ENCODE peak calls at places on chromosomes 1 and 21, in nine cellular contexts. I, P, Y, V, G, D, J, N and E are unnamed samples.

GRCh38 chr1:208239518-208240381 is 4.4 kb downstream of the PLXNA2 start:
- DNase-seq in Y (no peak), N (no peak), D (no peak), V (no peak), I (no peak), G (no peak), J (no peak), P (peak), E (no peak)

GRCh38 chr1:64920936-64921589 is 45.3 kb downstream of the JAK1 start:
- DNase-seq in N (no peak), V (no peak), P (peak), J (no peak), I (no peak), Y (no peak), D (peak), G (no peak), E (no peak)

GRCh38 chr21:32717851-32718316 is 9.9 kb downstream of the SYNJ1 start:
- DNase-seq in G (no peak), D (no peak), V (no peak), P (peak), N (no peak), I (peak), J (peak), Y (no peak), E (no peak)

GRCh38 chr1:161486806-161487482 is 18.3 kb upstream of the FCGR2A start:
- DNase-seq in Y (no peak), V (peak), P (peak), I (peak), J (peak), N (no peak), G (no peak), D (peak), E (no peak)

GRCh38 chr1:168441745-168442144 is 102.1 kb downstream of the XCL2 start:
- DNase-seq in I (no peak), Y (no peak), J (no peak), P (peak), G (no peak), V (no peak), D (no peak), N (no peak), E (no peak)

GRCh38 chr1:17192394-17193221 is 12.3 kb upstream of the PADI1 start:
- DNase-seq in N (no peak), J (no peak), Y (peak), I (peak), D (no peak), P (peak), V (no peak), G (no peak), E (no peak)

GRCh38 chr1:162663086-162663485 is 30.8 kb downstream of the DDR2 start:
- DNase-seq in D (peak), P (no peak), G (no peak), J (no peak), I (no peak), Y (no peak), V (no peak), N (no peak), E (no peak)

GRCh38 chr1:217343907-217344306 is 287.0 kb downstream of the GPATCH2 start:
- DNase-seq in N (no peak), P (no peak), J (no peak), V (no peak), D (no peak), Y (no peak), I (no peak), G (no peak), E (no peak)

GRCh38 chr1:205018381-205018780 is 24.6 kb upstream of the CNTN2 start:
- DNase-seq in I (no peak), Y (no peak), J (no peak), P (no peak), G (no peak), V (no peak), D (no peak), N (no peak), E (no peak)

GRCh38 chr1:155244368-155245162 is 10.7 kb downstream of the ENTREP3 start:
- DNase-seq in P (peak), Y (peak), N (peak), D (peak), V (peak), J (peak), I (peak), G (peak), E (peak)

GRCh38 chr1:89842547-89843278 is 21.9 kb downstream of the LRRC8D start:
- DNase-seq in G (peak), D (no peak), Y (no peak), J (no peak), I (no peak), N (no peak), P (peak), V (no peak), E (no peak)

GRCh38 chr1:198167436-198167934 is 10.7 kb downstream of the NEK7 start:
- DNase-seq in I (no peak), V (peak), G (no peak), D (peak), N (no peak), P (peak), Y (no peak), J (no peak), E (no peak)

GRCh38 chr1:121440993-121441392 is 256.2 kb downstream of the SRGAP2C start:
- DNase-seq in P (no peak), Y (no peak), D (no peak), J (no peak), N (no peak), G (no peak), I (no peak), V (no peak), E (no peak)

GRCh38 chr1:30267856-30268255 is 455.5 kb downstream of the MATN1 start:
- DNase-seq in V (no peak), G (no peak), P (no peak), I (no peak), D (no peak), J (no peak), N (no peak), Y (no peak), E (no peak)

GRCh38 chr1:8814870-8815269 is 2.6 kb downstream of the RERE start:
- DNase-seq in Y (no peak), G (no peak), I (no peak), D (no peak), V (no peak), P (no peak), J (peak), N (no peak), E (no peak)

GRCh38 chr1:1219341-1219740 is 5.4 kb upstream of the TNFRSF4 start:
- DNase-seq in Y (no peak), D (no peak), N (no peak), V (peak), I (no peak), J (no peak), P (no peak), G (no peak), E (no peak)

GRCh38 chr1:11704691-11705475 is 13.4 kb downstream of the DRAXIN start:
- DNase-seq in J (no peak), P (no peak), N (no peak), V (no peak), Y (no peak), G (no peak), I (no peak), D (no peak), E (no peak)

GRCh38 chr1:65946960-65947359 is 154.3 kb downstream of the PDE4B start:
- DNase-seq in Y (no peak), N (no peak), D (peak), I (no peak), J (no peak), V (no peak), G (no peak), P (no peak), E (no peak)

GRCh38 chr1:12477301-12477700 is 140.7 kb downstream of the DHRS3 start:
- DNase-seq in N (no peak), D (no peak), I (no peak), G (no peak), V (no peak), P (no peak), Y (no peak), J (no peak), E (no peak)

GRCh38 chr1:182599339-182599738 is 4.8 kb downstream of the RGS16 start:
- DNase-seq in D (no peak), P (no peak), J (no peak), G (no peak), N (no peak), Y (no peak), V (no peak), I (no peak), E (no peak)

GRCh38 chr1:54501849-54502248 is 46.2 kb upstream of the ACOT11 start:
- DNase-seq in G (no peak), D (no peak), J (no peak), I (no peak), Y (no peak), V (no peak), N (no peak), P (no peak), E (no peak)

GRCh38 chr1:198656500-198656932 is 17.7 kb downstream of the PTPRC start:
- DNase-seq in D (peak), N (peak), V (peak), I (no peak), Y (no peak), G (no peak), P (no peak), J (no peak), E (peak)

GRCh38 chr1:185483647-185484450 is 166.8 kb upstream of the IVNS1ABP start:
- DNase-seq in N (no peak), Y (no peak), G (no peak), V (no peak), I (peak), J (no peak), D (peak), P (peak), E (no peak)

GRCh38 chr1:2999138-2999537 is 22.1 kb upstream of the ACTRT2 start:
- DNase-seq in Y (no peak), N (no peak), P (no peak), V (no peak), G (no peak), J (no peak), D (no peak), I (no peak), E (peak)

GRCh38 chr1:154159554-154159953 is 4.7 kb upstream of the NUP210L start:
- DNase-seq in J (no peak), Y (no peak), V (no peak), N (no peak), G (no peak), D (no peak), I (no peak), P (no peak), E (no peak)

GRCh38 chr1:244272471-244273261 is 179.0 kb downstream of the ADSS2 start:
- DNase-seq in N (no peak), G (peak), I (peak), J (peak), P (peak), D (peak), V (peak), Y (peak), E (peak)

GRCh38 chr21:45543371-45543709 is 1.1 kb upstream of the SLC19A1 start:
- DNase-seq in Y (peak), I (no peak), J (no peak), G (peak), N (peak), D (no peak), P (no peak), V (no peak), E (peak)

GRCh38 chr1:87959236-87959635 is 630.6 kb downstream of the LMO4 start:
- DNase-seq in D (no peak), P (no peak), N (no peak), J (no peak), I (no peak), Y (no peak), V (no peak), G (no peak), E (no peak)

GRCh38 chr1:159177273-159177907 is 6.0 kb downstream of the CADM3 start:
- DNase-seq in D (peak), Y (no peak), J (peak), I (no peak), V (no peak), P (peak), G (peak), N (no peak), E (no peak)

DNA sequence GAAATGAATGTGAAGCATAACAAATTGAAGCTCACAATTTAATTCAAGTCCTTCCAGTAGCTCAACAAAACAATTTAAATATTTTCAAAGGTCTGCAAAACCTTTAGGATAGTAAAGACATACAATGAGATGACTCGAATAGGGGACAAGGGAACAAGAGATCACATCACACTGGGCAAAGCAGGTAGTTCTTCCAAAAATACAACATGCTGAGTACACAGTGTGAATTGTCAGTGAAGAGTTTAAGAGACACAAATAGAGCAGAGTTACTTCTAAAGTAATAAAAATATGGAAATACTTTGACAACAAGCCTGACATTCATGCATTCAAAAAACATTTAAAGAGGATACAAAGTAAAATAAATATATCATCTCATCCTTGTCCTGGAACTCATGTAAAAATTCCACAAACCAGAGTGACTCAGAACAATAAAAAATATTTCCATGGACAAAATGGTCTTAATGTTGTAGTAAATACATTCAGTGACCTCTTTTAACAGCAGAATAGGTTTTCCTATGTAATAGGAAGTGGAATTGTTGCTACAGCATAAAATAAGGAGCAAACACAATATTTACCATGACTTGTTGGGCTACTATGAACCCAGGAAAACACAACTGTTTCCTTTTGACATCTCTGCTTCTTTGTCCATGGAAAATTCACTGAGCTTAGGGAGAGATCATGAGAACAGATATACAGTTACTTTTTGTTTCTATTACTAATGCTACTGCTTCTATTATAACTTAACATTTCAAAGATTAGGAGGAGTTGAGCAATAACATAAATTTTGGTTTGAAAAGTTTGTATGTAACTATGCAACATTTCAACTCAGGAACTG is 83.7 kb upstream of the BCL10 start:
- DNase-seq in Y (no peak), V (no peak), J (no peak), D (peak), P (no peak), I (no peak), N (no peak), G (no peak), E (no peak)
- H3K27ac ChIP-seq in Y (no peak), V (no peak), J (no peak), D (peak), P (peak), I (no peak), N (no peak), G (peak), E (no peak)

DNA sequence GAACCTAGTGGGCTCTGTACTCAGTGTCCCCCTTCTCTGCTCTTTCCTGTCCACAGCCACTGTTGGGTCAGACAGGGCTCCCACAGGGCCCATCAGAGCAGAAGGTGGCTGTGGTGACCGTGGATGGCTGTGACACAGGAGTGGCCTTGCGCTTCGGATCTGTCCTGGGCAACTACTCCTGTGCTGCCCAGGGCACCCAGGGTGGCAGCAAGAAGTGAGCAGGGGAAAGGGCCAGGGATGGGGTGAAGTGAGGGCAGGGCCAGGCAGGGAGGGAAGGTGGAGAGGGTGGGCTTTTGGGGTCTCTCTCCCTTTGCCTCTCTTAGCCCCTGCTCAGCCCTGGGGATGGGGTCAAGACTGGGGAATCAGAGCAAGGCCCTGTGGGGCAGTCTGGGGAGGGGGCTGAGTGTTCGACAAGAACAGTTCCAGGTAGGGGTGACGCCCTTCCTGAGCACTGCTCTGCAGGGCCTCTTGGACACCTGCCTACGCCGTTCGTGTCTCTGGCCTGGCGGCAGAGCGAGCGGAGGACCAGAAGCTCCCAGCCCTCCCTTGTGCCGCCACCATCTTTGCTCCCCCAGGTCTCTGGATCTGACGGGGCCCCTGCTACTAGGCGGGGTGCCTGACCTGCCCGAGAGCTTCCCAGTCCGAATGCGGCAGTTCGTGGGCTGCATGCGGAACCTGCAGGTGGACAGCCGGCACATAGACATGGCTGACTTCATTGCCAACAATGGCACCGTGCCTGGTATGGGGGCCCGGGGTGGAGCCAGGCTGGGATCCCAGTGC is 13.1 kb downstream of the CELSR2 start:
- DNase-seq in Y (no peak), D (no peak), I (no peak), N (no peak), G (no peak), P (no peak), J (no peak), V (no peak), E (peak)
- H3K27ac ChIP-seq in Y (no peak), D (no peak), I (no peak), N (no peak), G (no peak), P (no peak), J (no peak), V (no peak), E (no peak)

GRCh38 chr1:203612932-203613682 is 13.5 kb upstream of the ATP2B4 start:
- DNase-seq in G (no peak), I (no peak), P (no peak), D (no peak), J (no peak), V (no peak), N (no peak), Y (no peak), E (no peak)
- H3K27ac ChIP-seq in G (no peak), I (peak), P (no peak), D (no peak), J (no peak), V (no peak), N (no peak), Y (no peak), E (no peak)

GRCh38 chr1:21869620-21870121 is 57.6 kb downstream of the LDLRAD2 start:
- DNase-seq in D (peak), Y (peak), G (peak), N (no peak), J (no peak), V (no peak), P (peak), I (no peak), E (peak)

GRCh38 chr1:21870611-21871010 is 58.5 kb downstream of the LDLRAD2 start:
- DNase-seq in G (no peak), P (no peak), V (no peak), Y (no peak), I (no peak), N (no peak), J (no peak), D (no peak), E (no peak)

GRCh38 chr1:21868482-21868881 is 56.4 kb downstream of the LDLRAD2 start:
- DNase-seq in P (no peak), V (no peak), N (no peak), I (no peak), J (no peak), Y (no peak), G (no peak), D (no peak), E (no peak)

GRCh38 chr1:21866629-21867009 is 54.6 kb downstream of the LDLRAD2 start:
- DNase-seq in P (no peak), J (no peak), D (peak), I (no peak), G (no peak), V (no peak), N (no peak), Y (no peak), E (no peak)

GRCh38 chr1:21868941-21869454 is 56.9 kb downstream of the LDLRAD2 start:
- DNase-seq in I (no peak), J (no peak), V (no peak), G (no peak), N (no peak), Y (no peak), D (no peak), P (no peak), E (no peak)
- H3K27ac ChIP-seq in I (no peak), J (no peak), V (no peak), G (peak), N (peak), Y (no peak), D (peak), P (no peak), E (peak)

DNA sequence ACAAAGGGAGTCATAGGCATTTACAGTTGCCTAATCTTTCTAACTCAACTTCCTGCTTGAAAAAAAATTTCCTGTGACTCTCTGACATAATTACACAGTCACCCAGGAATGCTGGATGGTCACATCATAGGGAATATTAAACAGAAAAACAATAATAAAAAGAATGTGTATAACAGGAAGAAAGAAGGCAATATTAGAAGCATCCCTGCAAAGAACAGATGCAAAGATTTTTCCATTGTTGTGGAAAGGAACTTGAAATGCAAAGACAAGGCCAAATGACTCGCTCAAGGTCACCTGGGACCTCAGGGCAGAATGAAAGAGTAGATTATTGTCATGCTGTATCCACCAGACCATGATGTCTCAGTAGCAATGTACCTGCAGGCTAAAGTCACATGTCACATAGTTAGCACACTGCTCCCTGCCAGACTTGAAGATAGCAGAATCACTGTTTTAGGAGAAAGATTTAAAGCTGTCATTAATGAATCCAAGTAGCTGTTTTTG is 184.3 kb downstream of the CYYR1 start:
- DNase-seq in D (peak), V (no peak), I (no peak), J (no peak), P (peak), Y (no peak), N (no peak), G (no peak), E (no peak)
- H3K27ac ChIP-seq in D (peak), V (no peak), I (no peak), J (no peak), P (peak), Y (no peak), N (no peak), G (no peak), E (no peak)

DNA sequence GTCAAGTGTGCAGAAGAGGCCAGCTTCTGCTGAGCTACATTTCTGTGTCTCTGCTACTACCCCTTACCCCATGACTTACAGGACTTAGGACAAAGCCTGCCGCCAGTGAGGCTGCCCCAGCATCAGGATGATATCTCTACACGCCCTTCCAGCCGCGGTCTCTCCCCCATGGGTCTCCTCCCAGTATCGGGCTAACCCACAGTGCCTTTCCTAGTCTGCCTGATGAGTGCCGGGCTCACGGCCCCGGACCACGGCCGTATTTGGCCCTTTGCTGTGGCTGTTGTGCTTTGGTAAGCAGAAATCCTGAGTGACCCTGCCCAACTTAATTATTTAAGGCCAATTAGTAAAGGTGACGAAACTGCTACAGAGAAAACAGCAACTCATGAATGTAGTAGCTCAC is 123.1 kb upstream of the IFFO2 start:
- DNase-seq in V (no peak), D (no peak), P (no peak), N (no peak), I (no peak), Y (no peak), J (no peak), G (no peak), E (no peak)
- H3K27ac ChIP-seq in V (no peak), D (no peak), P (no peak), N (peak), I (no peak), Y (no peak), J (no peak), G (no peak), E (no peak)

DNA sequence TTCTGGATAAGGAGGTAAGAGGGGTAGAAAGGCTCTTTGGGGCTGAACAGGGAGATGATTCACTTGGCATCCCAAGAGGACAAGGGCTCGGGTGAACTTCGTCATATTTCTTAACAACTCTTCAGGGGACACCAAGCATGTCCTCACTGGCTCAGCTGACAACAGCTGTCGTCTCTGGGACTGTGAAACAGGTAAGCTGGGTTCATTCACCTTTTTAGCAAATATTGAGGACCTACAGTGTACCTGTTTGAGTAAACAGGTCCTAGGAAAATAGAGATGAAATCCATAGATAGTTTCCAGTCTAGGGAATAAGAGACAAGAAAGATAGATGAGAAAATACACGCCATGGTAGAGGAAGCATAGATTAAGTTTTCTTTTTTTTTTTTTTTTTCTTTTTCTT is 2.1 kb downstream of the EIF3I start:
- DNase-seq in P (no peak), I (no peak), J (no peak), D (no peak), G (no peak), N (no peak), Y (no peak), V (no peak), E (no peak)
- H3K27ac ChIP-seq in P (no peak), I (no peak), J (no peak), D (no peak), G (no peak), N (no peak), Y (no peak), V (no peak), E (no peak)